ENCODE peak calls at places on chromosomes 13 and 19, in five cellular contexts. O, I, S, B and T are unnamed samples.

GRCh38 chr13:93723316-93723715 is 496.7 kb downstream of the GPC6 start:
- DNase-seq in O (no peak), I (no peak), S (no peak), B (no peak), T (no peak)

GRCh38 chr13:101499406-101499805 is 46.9 kb downstream of the ITGBL1 start:
- DNase-seq in O (no peak), I (no peak), S (no peak), B (no peak), T (no peak)

GRCh38 chr13:100394005-100394695 is 194.4 kb downstream of the GGACT start:
- DNase-seq in O (no peak), I (peak), S (no peak), B (no peak), T (peak)

GRCh38 chr13:95326695-95327094 is 25.4 kb upstream of the ABCC4 start:
- DNase-seq in O (no peak), I (no peak), S (no peak), B (no peak), T (no peak)

GRCh38 chr19:51509823-51510660 is 8.4 kb upstream of the SIGLEC12 start:
- DNase-seq in O (no peak), I (no peak), S (no peak), B (no peak), T (no peak)

GRCh38 chr13:109644069-109644750 is 142.2 kb downstream of the IRS2 start:
- DNase-seq in O (no peak), I (no peak), S (no peak), B (no peak), T (no peak)

GRCh38 chr13:112443191-112444000 is 67.2 kb downstream of the SPACA7 start:
- DNase-seq in O (no peak), I (no peak), S (no peak), B (peak), T (no peak)

GRCh38 chr19:38417544-38418506 is 8.2 kb downstream of the RASGRP4 start:
- DNase-seq in O (peak), I (no peak), S (peak), B (peak), T (no peak)

GRCh38 chr13:35855531-35856019 is 275.6 kb downstream of the DCLK1 start:
- DNase-seq in O (no peak), I (peak), S (no peak), B (no peak), T (peak)

GRCh38 chr13:99256709-99257108 is 1.5 kb downstream of the GPR18 start:
- DNase-seq in O (no peak), I (no peak), S (no peak), B (no peak), T (no peak)

GRCh38 chr19:18328340-18329034 is 5.6 kb upstream of the LSM4 start:
- DNase-seq in O (peak), I (peak), S (peak), B (peak), T (peak)

GRCh38 chr19:29841559-29842367 is 30.0 kb downstream of the CCNE1 start:
- DNase-seq in O (no peak), I (peak), S (no peak), B (no peak), T (peak)

GRCh38 chr13:48448285-48448962 is 35.5 kb upstream of the LPAR6 start:
- DNase-seq in O (no peak), I (no peak), S (no peak), B (no peak), T (no peak)

GRCh38 chr13:29106651-29107050 is 286.5 kb downstream of the MTUS2 start:
- DNase-seq in O (no peak), I (no peak), S (no peak), B (no peak), T (no peak)

GRCh38 chr13:112489199-112489598 is 98.8 kb downstream of the TUBGCP3 start:
- DNase-seq in O (no peak), I (no peak), S (no peak), B (no peak), T (no peak)

GRCh38 chr19:16248380-16249023 is 50.8 kb downstream of the AP1M1 start:
- DNase-seq in O (no peak), I (no peak), S (no peak), B (no peak), T (no peak)

GRCh38 chr13:105491345-105491744 is 1044.1 kb downstream of the EFNB2 start:
- DNase-seq in O (no peak), I (no peak), S (no peak), B (no peak), T (no peak)

GRCh38 chr13:30928971-30929370 is 3.5 kb upstream of the TEX26 start:
- DNase-seq in O (no peak), I (no peak), S (no peak), B (no peak), T (no peak)

GRCh38 chr19:5463959-5464358 is 8.7 kb downstream of the ZNRF4 start:
- DNase-seq in O (no peak), I (no peak), S (no peak), B (no peak), T (no peak)